ENCODE peak calls at places on chromosome 13, in four cellular contexts. H is choroid plexus epithelial cell, M is fibroblast of mammary gland, E is SK-N-SH. A is an unnamed sample.

GRCh38 chr13:21079761-21080730 is 18.7 kb upstream of the LATS2 start:
- DNase-seq in M (peak), E (no peak), H (peak), A (peak)

GRCh38 chr13:84542348-84542747 is 660.1 kb upstream of the SLITRK1 start:
- DNase-seq in E (no peak), H (no peak), M (no peak), A (no peak)

GRCh38 chr13:63731896-63732295 is 2316.2 kb upstream of the PCDH20 start:
- DNase-seq in H (no peak), E (no peak), M (no peak), A (no peak)

GRCh38 chr13:112102243-112102642 is 35.3 kb downstream of the SOX1 start:
- DNase-seq in E (no peak), H (no peak), M (no peak), A (no peak)

GRCh38 chr13:46165485-46166220 is 16.3 kb downstream of the LCP1 start:
- DNase-seq in M (no peak), H (peak), E (no peak), A (no peak)

GRCh38 chr13:98957731-98958442 is 20.0 kb downstream of the DOCK9 start:
- DNase-seq in E (no peak), H (no peak), M (no peak), A (peak)

GRCh38 chr13:44219808-44220544 is 153.6 kb upstream of the SERP2 start:
- DNase-seq in E (no peak), M (peak), H (peak), A (peak)

GRCh38 chr13:38636106-38636505 is 50.8 kb upstream of the FREM2 start:
- DNase-seq in H (no peak), M (no peak), E (no peak), A (no peak)

GRCh38 chr13:57787058-57787791 is 155.7 kb downstream of the PCDH17 start:
- DNase-seq in M (no peak), H (no peak), E (no peak), A (no peak)

GRCh38 chr13:24625324-24625723 is 54.9 kb upstream of the ATP12A start:
- DNase-seq in E (no peak), H (peak), M (no peak), A (no peak)

GRCh38 chr13:46361535-46361934 is 25.5 kb downstream of the RUBCNL start:
- DNase-seq in M (peak), H (peak), E (no peak), A (no peak)

GRCh38 chr13:74115138-74115537 is 19.1 kb downstream of the KLF12 start:
- DNase-seq in E (no peak), M (peak), H (peak), A (no peak)

GRCh38 chr13:59337070-59337469 is 826.7 kb downstream of the DIAPH3 start:
- DNase-seq in M (no peak), E (no peak), H (peak), A (no peak)

GRCh38 chr13:23656637-23657036 is 86.4 kb downstream of the TNFRSF19 start:
- DNase-seq in E (peak), H (peak), M (peak), A (no peak)

GRCh38 chr13:38483623-38484022 is 134.0 kb downstream of the UFM1 start:
- DNase-seq in H (no peak), M (no peak), E (no peak), A (no peak)

GRCh38 chr13:112032186-112032835 is 34.6 kb upstream of the SOX1 start:
- DNase-seq in H (no peak), E (no peak), M (peak), A (peak)

GRCh38 chr13:76879211-76879875 is 6.9 kb downstream of the KCTD12 start:
- DNase-seq in E (peak), M (peak), H (peak), A (peak)

GRCh38 chr13:29266743-29267142 is 328.7 kb downstream of the SLC7A1 start:
- DNase-seq in M (no peak), H (no peak), E (no peak), A (no peak)

GRCh38 chr13:35700661-35701060 is 224.2 kb upstream of the MAB21L1 start:
- DNase-seq in M (peak), E (no peak), H (peak), A (no peak)

GRCh38 chr13:24199016-24199415 is 38.5 kb downstream of the SPATA13 start:
- DNase-seq in E (no peak), H (no peak), M (peak), A (no peak)

GRCh38 chr13:99687728-99688397 is 186.6 kb downstream of the TM9SF2 start:
- DNase-seq in H (peak), E (no peak), M (no peak), A (no peak)

GRCh38 chr13:23433171-23434153 is at the start of gene SACS:
- DNase-seq in M (peak), E (peak), H (peak), A (peak)

GRCh38 chr13:49351871-49352270 is 92.0 kb downstream of the CAB39L start:
- DNase-seq in E (no peak), H (peak), M (no peak), A (no peak)

GRCh38 chr13:35979378-35979911 is 151.7 kb downstream of the DCLK1 start:
- DNase-seq in M (peak), E (no peak), H (peak), A (peak)

GRCh38 chr13:113470073-113470472 is 16.8 kb upstream of the ADPRHL1 start:
- DNase-seq in M (no peak), E (no peak), H (no peak), A (no peak)

GRCh38 chr13:113474179-113474578 is 16.3 kb downstream of the DCUN1D2 start:
- DNase-seq in H (peak), E (no peak), M (peak), A (no peak)

GRCh38 chr13:113469582-113469981 is 16.3 kb upstream of the ADPRHL1 start:
- DNase-seq in M (no peak), E (no peak), H (no peak), A (no peak)

GRCh38 chr13:113472355-113473025 is 18.0 kb downstream of the DCUN1D2 start:
- DNase-seq in E (no peak), H (no peak), M (no peak), A (no peak)

GRCh38 chr13:113471844-113472243 is 18.6 kb upstream of the ADPRHL1 start:
- DNase-seq in E (no peak), H (no peak), M (no peak), A (no peak)
- H3K4me3 ChIP-seq in E (no peak), H (no peak), M (no peak), A (no peak)

GRCh38 chr13:27137759-27138158 is 33.9 kb downstream of the USP12 start:
- DNase-seq in E (no peak), H (peak), M (no peak), A (no peak)
- H3K4me3 ChIP-seq in E (no peak), H (no peak), M (no peak), A (no peak)

GRCh38 chr13:77896536-77896935 is 22.1 kb downstream of the EDNRB start:
- DNase-seq in M (peak), E (no peak), H (peak), A (no peak)

GRCh38 chr13:77894743-77895142 is 23.9 kb downstream of the EDNRB start:
- DNase-seq in H (no peak), E (no peak), M (peak), A (no peak)

GRCh38 chr13:77893066-77893465 is 25.6 kb downstream of the EDNRB start:
- DNase-seq in H (no peak), M (no peak), E (no peak), A (no peak)

GRCh38 chr13:77898097-77898496 is 20.5 kb downstream of the EDNRB start:
- DNase-seq in H (no peak), M (peak), E (no peak), A (no peak)

DNA sequence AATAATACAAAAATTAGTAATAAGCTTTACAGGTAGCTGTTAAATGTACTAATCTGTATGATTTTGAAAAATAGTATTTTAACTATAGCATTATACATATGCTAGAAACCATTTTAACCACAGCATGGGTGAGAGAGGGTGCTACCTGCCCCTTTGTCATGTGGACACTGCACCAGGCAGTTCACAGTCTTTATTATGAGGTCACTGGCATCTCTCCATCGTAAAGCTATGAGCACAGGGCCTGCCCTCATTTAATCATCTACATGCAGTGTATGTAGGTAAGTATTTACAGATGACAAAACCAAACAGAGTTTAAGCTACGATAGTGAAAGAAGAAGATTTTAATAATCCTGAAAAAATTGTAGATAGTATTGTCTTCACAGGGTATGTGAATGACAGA is 21.7 kb downstream of the EDNRB start:
- DNase-seq in M (peak), H (no peak), E (no peak), A (no peak)
- H3K4me3 ChIP-seq in M (no peak), H (no peak), E (no peak), A (no peak)

DNA sequence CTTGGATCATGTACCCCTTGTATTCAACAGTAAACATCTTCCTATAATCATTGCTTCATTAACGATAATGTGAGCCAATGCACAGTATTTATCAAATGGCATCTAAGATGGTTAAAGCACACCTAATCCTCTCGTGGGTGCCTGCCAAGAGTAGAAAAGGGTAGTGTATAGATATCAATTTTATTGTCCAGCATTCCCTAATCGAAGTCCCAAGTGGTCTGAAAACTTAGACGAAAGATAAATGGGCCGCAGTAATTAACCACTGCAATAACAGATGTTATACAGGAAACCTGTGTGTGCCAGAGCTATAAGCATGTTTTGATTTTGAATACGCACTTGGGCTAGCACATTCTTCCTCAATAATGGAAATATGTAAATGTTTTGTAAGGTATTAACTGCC is 642 bp upstream of the MBNL2 start:
- DNase-seq in H (no peak), E (no peak), M (no peak), A (no peak)
- H3K4me3 ChIP-seq in H (no peak), E (peak), M (peak), A (peak)

DNA sequence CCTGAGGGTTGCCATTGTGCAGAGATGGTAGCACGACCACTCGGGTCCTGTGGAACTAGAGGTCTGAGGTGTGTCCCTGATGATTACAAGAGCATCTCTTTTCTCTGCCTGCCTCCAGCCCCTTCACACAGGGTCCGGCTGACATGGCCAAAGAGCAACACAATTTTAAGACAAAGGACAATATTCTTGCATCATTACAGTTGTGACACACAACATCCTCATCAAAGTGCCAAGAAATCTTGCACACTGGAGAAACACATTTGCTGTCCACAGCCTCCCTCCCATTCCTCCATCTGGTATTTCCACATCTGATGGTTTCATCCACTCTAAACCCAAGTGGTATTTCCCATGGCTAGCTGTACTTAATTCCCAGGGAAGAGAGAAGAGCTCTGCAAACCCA is 12.8 kb downstream of the COL4A1 start:
- DNase-seq in M (peak), E (no peak), H (peak), A (no peak)
- H3K4me3 ChIP-seq in M (no peak), E (no peak), H (no peak), A (no peak)

GRCh38 chr13:33285420-33286124 is at the start of gene STARD13:
- DNase-seq in H (peak), E (peak), M (peak), A (peak)
- H3K4me3 ChIP-seq in H (peak), E (peak), M (peak), A (peak)

GRCh38 chr13:75769141-75769905 is 133.2 kb downstream of the LMO7 start:
- DNase-seq in H (no peak), M (peak), E (peak), A (no peak)

GRCh38 chr13:75774176-75774575 is 138.0 kb downstream of the LMO7 start:
- DNase-seq in H (no peak), E (no peak), M (peak), A (no peak)

GRCh38 chr13:75771818-75772217 is 135.7 kb downstream of the LMO7 start:
- DNase-seq in M (peak), H (peak), E (no peak), A (no peak)

GRCh38 chr13:75766636-75767035 is 130.5 kb downstream of the LMO7 start:
- DNase-seq in H (no peak), E (no peak), M (no peak), A (no peak)

GRCh38 chr13:75770164-75771145 is 134.3 kb downstream of the LMO7 start:
- DNase-seq in M (peak), E (no peak), H (peak), A (no peak)
- H3K4me3 ChIP-seq in M (no peak), E (no peak), H (no peak), A (no peak)

GRCh38 chr13:71864981-71865857 is 1.8 kb downstream of the DACH1 start:
- DNase-seq in E (peak), M (no peak), H (no peak), A (no peak)

GRCh38 chr13:71867101-71867814 is at the start of gene DACH1:
- DNase-seq in M (peak), H (peak), E (peak), A (no peak)

GRCh38 chr13:71864094-71864980 is 2.7 kb downstream of the DACH1 start:
- DNase-seq in H (no peak), E (peak), M (no peak), A (no peak)

GRCh38 chr13:71865858-71866172 is 1.2 kb downstream of the DACH1 start:
- DNase-seq in H (no peak), E (peak), M (no peak), A (no peak)

GRCh38 chr13:71866173-71867091 is 572 bp downstream of the DACH1 start:
- DNase-seq in E (peak), M (no peak), H (no peak), A (no peak)
- H3K4me3 ChIP-seq in E (peak), M (peak), H (peak), A (no peak)